ENCODE peak calls at places on chromosomes 12 and 14, in nine cellular contexts. V is AG04450, I is aorta, N is substantia nigra, B is OCI-LY7, H is A549, F is right lobe of liver, P is prostate gland, Y is endothelial cell of umbilical vein. U is an unnamed sample.

GRCh38 chr12:126545411-126545810 is 1480.2 kb downstream of the AACS start:
- DNase-seq in V (no peak), I (no peak), N (no peak), B (no peak), H (peak; percentile 9), F (no peak), P (no peak), Y (no peak), U (no peak)

GRCh38 chr12:111287125-111287900 is 81.6 kb downstream of the PHETA1 start:
- DNase-seq in V (no peak), I (no peak), N (no peak), B (no peak), H (no peak), F (no peak), P (no peak), Y (no peak), U (no peak)

GRCh38 chr12:1350934-1351240 is 243.5 kb downstream of the FBXL14 start:
- DNase-seq in V (no peak), I (no peak), N (no peak), B (no peak), H (no peak), F (no peak), P (no peak), Y (no peak), U (no peak)

GRCh38 chr14:88598097-88598675 is 35.3 kb downstream of the ZC3H14 start:
- DNase-seq in V (no peak), I (no peak), N (no peak), B (no peak), H (no peak), F (no peak), P (no peak), Y (no peak), U (no peak)

GRCh38 chr12:124179936-124180605 is 114.8 kb upstream of the RFLNA start:
- DNase-seq in V (no peak), I (no peak), N (no peak), B (no peak), H (no peak), F (no peak), P (no peak), Y (no peak), U (no peak)

GRCh38 chr12:53495903-53496751 is 3.1 kb downstream of the MAP3K12 start:
- DNase-seq in V (peak; percentile 71), I (peak; percentile 69), N (no peak), B (no peak), H (peak; percentile 88), F (no peak), P (no peak), Y (no peak), U (no peak)

GRCh38 chr12:50132505-50133135 is 20.6 kb downstream of the COX14 start:
- DNase-seq in V (no peak), I (no peak), N (no peak), B (peak; percentile 69), H (no peak), F (no peak), P (no peak), Y (no peak), U (no peak)

GRCh38 chr14:103699261-103699661 is 16.0 kb downstream of the XRCC3 start:
- DNase-seq in V (no peak), I (no peak), N (no peak), B (peak; percentile 71), H (no peak), F (no peak), P (no peak), Y (no peak), U (no peak)

GRCh38 chr14:104138098-104138890 is at the start of gene KIF26A:
- DNase-seq in V (no peak), I (peak; percentile 77), N (no peak), B (no peak), H (peak; percentile 74), F (peak; percentile 66), P (no peak), Y (peak; percentile 57), U (peak; percentile 73)

GRCh38 chr14:87411370-87411769 is 581.6 kb downstream of the GALC start:
- DNase-seq in V (no peak), I (no peak), N (no peak), B (no peak), H (no peak), F (no peak), P (no peak), Y (no peak), U (no peak)

GRCh38 chr12:132872975-132873421 is 14.4 kb downstream of the CHFR start:
- DNase-seq in V (no peak), I (no peak), N (no peak), B (no peak), H (no peak), F (no peak), P (no peak), Y (no peak), U (no peak)

GRCh38 chr12:46944104-46944503 is 118.3 kb upstream of the SLC38A4 start:
- DNase-seq in V (no peak), I (no peak), N (no peak), B (no peak), H (peak; percentile 71), F (no peak), P (no peak), Y (peak; percentile 37), U (no peak)

GRCh38 chr12:49223590-49224369 is 34.9 kb upstream of the TUBA1A start:
- DNase-seq in V (no peak), I (no peak), N (no peak), B (no peak), H (no peak), F (no peak), P (no peak), Y (no peak), U (no peak)

GRCh38 chr12:88834226-88834625 is 254.0 kb upstream of the KITLG start:
- DNase-seq in V (no peak), I (no peak), N (no peak), B (no peak), H (no peak), F (no peak), P (no peak), Y (no peak), U (no peak)
- H3K27ac ChIP-seq in V (no peak overlapping the region), I (no peak overlapping the region), N (no peak overlapping the region), B (no peak overlapping the region), H (no peak overlapping the region), F (no peak overlapping the region), P (no peak overlapping the region), Y (no peak overlapping the region), U (peak overlapping the region; percentile 4)

DNA sequence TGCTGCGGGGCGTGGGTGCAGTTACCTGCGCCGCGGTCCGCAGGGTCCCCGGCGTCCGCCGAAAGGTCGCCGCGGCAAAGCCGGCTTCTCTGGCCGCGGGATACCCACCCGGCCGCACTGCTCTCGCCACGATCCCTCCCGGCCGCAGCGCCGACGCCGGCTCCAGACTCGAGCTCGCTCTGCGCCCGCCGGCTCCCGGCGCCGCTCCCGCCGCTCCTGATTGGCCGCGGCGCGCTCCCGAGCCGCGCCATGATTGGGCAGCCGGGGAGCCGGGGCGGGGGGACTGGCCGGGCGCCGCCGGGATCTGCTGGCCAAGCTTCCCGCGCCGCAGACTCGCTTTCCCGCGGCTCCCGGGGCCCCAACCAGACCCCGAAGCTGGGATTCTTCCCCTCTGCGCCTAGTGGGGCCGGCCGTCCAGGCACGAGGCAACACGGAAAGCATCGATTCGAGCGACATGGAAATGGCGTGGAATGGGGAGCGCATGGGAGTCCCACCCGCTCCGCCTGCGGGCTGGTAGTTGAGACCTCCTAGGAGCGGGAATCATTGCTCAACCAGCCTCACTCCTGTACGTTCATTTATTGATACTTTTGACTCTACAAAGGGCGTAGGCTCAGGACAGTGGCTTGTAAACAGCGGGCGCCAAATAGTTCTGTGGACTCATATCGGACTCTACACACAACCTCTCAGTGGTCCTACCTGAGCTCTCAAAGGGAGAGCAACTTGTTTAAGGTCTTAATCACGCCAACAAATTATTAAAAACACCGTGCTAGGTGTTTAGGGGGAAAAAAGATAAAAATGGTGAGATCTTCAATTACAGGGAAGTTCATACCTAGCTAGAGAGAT is 36.4 kb upstream of the STON2 start:
- DNase-seq in V (no peak), I (peak; percentile 91), N (no peak), B (peak; percentile 28), H (peak; percentile 58), F (peak; percentile 86), P (peak; percentile 66), Y (peak; percentile 56), U (peak; percentile 84)
- H3K27ac ChIP-seq in V (no peak overlapping the region), I (no peak overlapping the region), N (no peak overlapping the region), B (no peak overlapping the region), H (peak overlapping the region; percentile 34), F (peak overlapping the region; percentile 55), P (no peak overlapping the region), Y (no peak overlapping the region), U (peak overlapping the region; percentile 41)

GRCh38 chr12:60100852-60101251 is 505.0 kb downstream of the SLC16A7 start:
- DNase-seq in V (no peak), I (no peak), N (no peak), B (no peak), H (no peak), F (no peak), P (no peak), Y (no peak), U (no peak)

GRCh38 chr12:60093428-60093827 is 497.6 kb downstream of the SLC16A7 start:
- DNase-seq in V (no peak), I (no peak), N (no peak), B (no peak), H (no peak), F (no peak), P (no peak), Y (no peak), U (no peak)

GRCh38 chr12:60100150-60100549 is 504.3 kb downstream of the SLC16A7 start:
- DNase-seq in V (no peak), I (no peak), N (no peak), B (no peak), H (no peak), F (no peak), P (no peak), Y (no peak), U (no peak)

GRCh38 chr12:60094436-60094835 is 498.6 kb downstream of the SLC16A7 start:
- DNase-seq in V (no peak), I (no peak), N (no peak), B (no peak), H (no peak), F (no peak), P (no peak), Y (no peak), U (no peak)

DNA sequence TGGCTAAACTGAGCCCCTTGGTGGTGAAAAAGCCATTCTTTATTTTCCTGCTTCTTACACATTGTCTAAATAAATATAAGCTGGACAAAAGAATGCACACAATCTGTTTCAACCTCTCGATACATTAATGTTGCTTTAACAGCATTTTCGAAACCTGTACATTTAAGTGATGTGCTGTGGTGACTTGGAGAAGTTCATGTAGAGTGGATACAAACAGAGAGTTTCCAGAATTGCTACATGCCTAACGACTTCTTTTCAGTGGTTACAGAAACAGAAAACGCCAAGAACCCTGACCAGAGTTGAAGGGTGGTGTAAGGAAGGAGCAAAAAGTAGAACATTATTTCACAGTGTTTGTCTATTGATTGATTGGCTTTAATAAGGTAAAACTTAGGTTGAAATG is 500.9 kb downstream of the SLC16A7 start:
- DNase-seq in V (no peak), I (no peak), N (no peak), B (no peak), H (no peak), F (no peak), P (no peak), Y (no peak), U (no peak)
- H3K27ac ChIP-seq in V (no peak overlapping the region), I (no peak overlapping the region), N (no peak overlapping the region), B (no peak overlapping the region), H (no peak overlapping the region), F (no peak overlapping the region), P (no peak overlapping the region), Y (no peak overlapping the region), U (no peak overlapping the region)

DNA sequence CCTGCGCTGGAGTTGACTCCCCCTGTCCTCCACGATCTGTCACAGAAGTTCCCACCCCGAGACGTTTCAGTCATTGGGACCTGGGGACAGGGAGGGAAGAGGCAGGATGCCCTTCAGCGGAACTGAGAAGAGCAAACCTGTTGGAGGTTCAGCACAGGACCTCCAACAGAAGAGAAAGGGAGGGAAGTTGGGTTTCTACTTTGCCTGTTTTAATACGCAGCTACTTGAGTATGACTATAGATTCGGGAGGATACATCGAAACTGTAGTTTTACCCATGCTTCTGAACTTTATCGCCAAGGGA is 2.3 kb upstream of the DUSP6 start:
- DNase-seq in V (no peak), I (no peak), N (no peak), B (no peak), H (peak; percentile 40), F (no peak), P (no peak), Y (peak; percentile 39), U (no peak)
- H3K27ac ChIP-seq in V (peak overlapping the region; percentile 99), I (peak overlapping the region; percentile 69), N (peak overlapping the region; percentile 82), B (no peak overlapping the region), H (peak overlapping the region; percentile 99), F (peak overlapping the region; percentile 99), P (peak overlapping the region; percentile 90), Y (peak overlapping the region; percentile 88), U (peak overlapping the region; percentile 99)

U was measured in RWPE2.